ENCODE peak calls at places on chromosomes 12 and 14, in eight cellular contexts. D is gastrocnemius medialis, P is IMR-90, J is stomach, K is tibial nerve, N is transverse colon, E is A549, H is ovary. O is an unnamed sample.

GRCh38 chr12:101862245-101862644 is 15.1 kb upstream of the DRAM1 start:
- DNase-seq in D (no peak), P (no peak), J (no peak), K (no peak), N (no peak), E (no peak), H (no peak), O (no peak)

GRCh38 chr14:40340708-40341107 is 908.5 kb upstream of the FBXO33 start:
- DNase-seq in D (no peak), P (no peak), J (no peak), K (no peak), N (no peak), E (no peak), H (no peak), O (no peak)

GRCh38 chr12:15049456-15050153 is 76.8 kb downstream of the PDE6H start:
- DNase-seq in D (no peak), P (no peak), J (no peak), K (no peak), N (no peak), E (no peak), H (no peak), O (no peak)

GRCh38 chr12:24921251-24922038 is 27.5 kb downstream of the BCAT1 start:
- DNase-seq in D (no peak), P (peak; percentile 58), J (no peak), K (no peak), N (no peak), E (no peak), H (no peak), O (no peak)

GRCh38 chr14:104388011-104388521 is 191.5 kb upstream of the C14orf180 start:
- DNase-seq in D (no peak), P (no peak), J (peak; percentile 19), K (no peak), N (no peak), E (no peak), H (no peak), O (peak; percentile 74)

GRCh38 chr14:39203659-39204606 is 28.9 kb downstream of the PNN start:
- DNase-seq in D (no peak), P (no peak), J (peak; percentile 57), K (no peak), N (peak; percentile 83), E (no peak), H (no peak), O (no peak)

GRCh38 chr14:26601856-26602255 is 4.0 kb upstream of the NOVA1 start:
- DNase-seq in D (no peak), P (no peak), J (no peak), K (no peak), N (no peak), E (no peak), H (no peak), O (no peak)

GRCh38 chr12:83807906-83808305 is 1104.7 kb downstream of the SLC6A15 start:
- DNase-seq in D (no peak), P (no peak), J (no peak), K (no peak), N (no peak), E (no peak), H (no peak), O (no peak)

GRCh38 chr14:88007608-88008007 is 2.7 kb downstream of the GPR65 start:
- DNase-seq in D (no peak), P (no peak), J (no peak), K (no peak), N (no peak), E (no peak), H (no peak), O (no peak)

GRCh38 chr12:91620949-91621348 is 438.3 kb upstream of the DCN start:
- DNase-seq in D (no peak), P (peak; percentile 12), J (no peak), K (no peak), N (no peak), E (no peak), H (no peak), O (no peak)

GRCh38 chr12:23222801-23223200 is 597.8 kb downstream of the ETNK1 start:
- DNase-seq in D (no peak), P (no peak), J (no peak), K (no peak), N (no peak), E (no peak), H (no peak), O (no peak)

GRCh38 chr12:92065664-92066063 is 80.0 kb downstream of the BTG1 start:
- DNase-seq in D (no peak), P (no peak), J (no peak), K (no peak), N (no peak), E (no peak), H (no peak), O (no peak)

GRCh38 chr14:21940887-21941855 is 267.6 kb upstream of the OR4E1 start:
- DNase-seq in D (no peak), P (peak; percentile 2), J (no peak), K (no peak), N (no peak), E (peak; percentile 18), H (no peak), O (no peak)

GRCh38 chr14:26808407-26808806 is 210.6 kb upstream of the NOVA1 start:
- DNase-seq in D (no peak), P (no peak), J (no peak), K (no peak), N (no peak), E (no peak), H (no peak), O (no peak)

GRCh38 chr14:53529519-53529918 is 376.4 kb upstream of the DDHD1 start:
- DNase-seq in D (no peak), P (no peak), J (no peak), K (no peak), N (no peak), E (no peak), H (no peak), O (no peak)

GRCh38 chr12:59453461-59453860 is 142.4 kb upstream of the SLC16A7 start:
- DNase-seq in D (no peak), P (no peak), J (no peak), K (no peak), N (no peak), E (no peak), H (no peak), O (no peak)

GRCh38 chr12:58529897-58530296 is 390.4 kb downstream of the LRIG3 start:
- DNase-seq in D (no peak), P (peak; percentile 97), J (no peak), K (no peak), N (no peak), E (no peak), H (no peak), O (no peak)

GRCh38 chr12:128702344-128702743 is 121.4 kb downstream of the SLC15A4 start:
- DNase-seq in D (no peak), P (no peak), J (no peak), K (no peak), N (no peak), E (no peak), H (no peak), O (no peak)

GRCh38 chr14:22487401-22487800 is 101.6 kb downstream of the DAD1 start:
- DNase-seq in D (no peak), P (no peak), J (no peak), K (no peak), N (no peak), E (no peak), H (no peak), O (no peak)

DNA sequence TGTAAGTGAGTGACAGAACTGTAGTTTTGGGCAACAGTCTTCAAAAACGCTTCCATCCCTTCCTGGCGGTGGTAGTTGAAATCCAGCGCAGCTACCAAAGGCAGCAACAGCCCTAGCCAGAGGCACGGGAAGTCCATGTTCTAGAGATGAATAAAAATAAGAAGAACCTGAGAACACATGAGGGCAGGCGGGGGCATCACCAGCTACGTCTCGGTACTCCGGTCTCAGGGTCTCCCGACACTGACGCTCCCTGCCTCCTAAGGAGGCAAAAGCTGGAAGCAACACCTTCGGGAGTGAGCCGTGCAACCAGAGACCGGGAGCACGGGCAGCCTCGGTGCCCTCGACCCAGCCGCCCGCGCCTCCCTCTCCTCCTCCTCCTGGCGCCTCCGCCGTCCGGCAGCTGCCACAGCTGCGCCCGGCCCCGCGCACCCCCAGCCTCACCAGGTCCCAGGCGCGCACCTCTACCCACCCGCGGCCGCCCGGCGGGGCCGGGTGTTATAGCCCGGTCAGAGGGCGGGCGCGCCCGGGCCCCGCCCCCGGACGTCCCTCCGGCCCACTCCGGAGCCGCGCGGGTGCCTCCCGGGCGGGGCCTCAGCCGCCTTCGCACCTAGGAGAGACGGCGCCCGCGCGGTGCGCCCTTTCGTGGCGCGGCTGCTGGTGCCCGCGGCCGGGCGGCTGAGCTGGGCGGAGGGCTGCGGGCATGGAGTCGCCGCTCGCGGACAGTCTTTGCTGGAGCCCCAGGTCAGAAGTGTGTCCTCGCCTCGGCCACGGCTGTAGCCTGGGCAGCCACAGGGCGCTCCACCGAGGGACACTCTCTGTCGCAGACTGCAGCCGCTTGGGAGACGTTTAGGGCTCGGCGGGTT is at the start of gene CPM:
- DNase-seq in D (peak; percentile 24), P (peak; percentile 25), J (peak; percentile 89), K (no peak), N (peak; percentile 85), E (peak; percentile 78), H (peak; percentile 85), O (peak; percentile 96)
- TF ChIP-seq POLR2A in D (peak; percentile 88), P (no peak), J (no peak), K (peak; percentile 88), N (peak; percentile 92), E (peak; percentile 59), H (peak; percentile 81), O (peak; percentile 89)

DNA sequence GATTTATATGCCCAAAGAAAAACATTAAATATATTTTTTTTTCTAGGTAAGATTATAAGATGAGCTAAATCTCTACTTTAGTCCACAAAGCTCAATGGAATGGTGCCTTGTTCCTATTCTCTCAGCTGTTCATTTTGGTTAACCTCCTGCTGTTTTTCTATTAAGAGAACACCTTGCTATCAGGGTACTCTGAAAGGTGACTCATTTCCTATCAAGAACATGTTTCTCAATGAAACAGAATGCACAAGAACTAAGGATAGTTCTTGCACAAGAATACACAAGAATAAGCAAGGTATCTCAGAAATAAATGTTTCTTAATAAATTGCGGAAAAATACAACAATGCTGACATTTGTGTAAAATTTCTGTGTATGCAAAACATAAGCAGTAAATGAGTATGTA is 14.1 kb downstream of the ABCD2 start:
- DNase-seq in D (no peak), P (no peak), J (no peak), K (no peak), N (no peak), E (no peak), H (no peak), O (no peak)
- H3K27ac ChIP-seq in D (no peak overlapping the region), P (no peak overlapping the region), J (no peak overlapping the region), K (no peak overlapping the region), N (no peak overlapping the region), E (no peak overlapping the region), H (no peak overlapping the region), O (no peak overlapping the region)

DNA sequence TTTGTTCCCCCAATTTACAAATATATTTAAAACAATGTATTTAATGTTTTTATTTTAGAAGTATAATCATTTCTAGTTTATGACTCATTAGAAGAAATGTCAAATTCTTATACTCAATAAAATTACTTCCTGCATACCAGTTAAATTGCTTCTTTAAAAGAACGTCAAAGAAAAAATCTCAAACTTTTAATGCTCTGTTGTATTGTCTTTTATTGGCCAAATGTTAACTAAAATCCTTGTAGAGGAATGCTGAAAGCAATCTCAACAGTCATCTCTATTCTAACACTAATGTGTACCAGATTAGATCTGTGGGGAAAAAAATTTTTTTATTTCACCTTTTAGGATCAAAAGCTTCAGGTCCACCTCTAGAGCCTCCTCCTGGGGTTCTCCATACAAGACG is 21.4 kb downstream of the EXOC5 start:
- DNase-seq in D (no peak), P (no peak), J (no peak), K (no peak), N (no peak), E (no peak), H (no peak), O (no peak)
- H3K4me3 ChIP-seq in D (no peak overlapping the region), P (no peak overlapping the region), J (no peak overlapping the region), K (no peak overlapping the region), N (no peak overlapping the region), E (no peak overlapping the region), H (no peak overlapping the region), O (no peak overlapping the region)

GRCh38 chr12:70255311-70255710 is 12.1 kb downstream of the CNOT2 start:
- DNase-seq in D (no peak), P (peak; percentile 54), J (no peak), K (no peak), N (no peak), E (no peak), H (no peak), O (no peak)
- TF ChIP-seq POLR2A in D (no peak), P (no peak), J (no peak), K (no peak), N (no peak), E (no peak), H (no peak), O (no peak)